ENCODE peak calls at places on chromosome 22, in four cellular contexts. Y, R, D and I are unnamed samples.

GRCh38 chr22:46454910-46455269 is 82.5 kb downstream of the CELSR1 start:
- DNase-seq in Y (no peak), D (peak), R (no peak), I (no peak)

GRCh38 chr22:19992921-19993355 is 23.7 kb downstream of the ARVCF start:
- DNase-seq in D (no peak), Y (no peak), R (no peak), I (no peak)

GRCh38 chr22:46078241-46079092 is 71.9 kb upstream of the PPARA start:
- DNase-seq in Y (no peak), D (peak), R (peak), I (no peak)

GRCh38 chr22:19429950-19430889 is 1.3 kb downstream of the HIRA start:
- DNase-seq in D (peak), R (no peak), Y (peak), I (peak)

GRCh38 chr22:11598492-11599440 is 3929.2 kb upstream of the OR11H1 start:
- DNase-seq in R (no peak), Y (no peak), D (no peak), I (no peak)

GRCh38 chr22:19631899-19632670 is 82.2 kb upstream of the SEPTIN5 start:
- DNase-seq in Y (no peak), D (peak), R (no peak), I (no peak)

GRCh38 chr22:48705917-48706605 is 1121.6 kb downstream of the BRD1 start:
- DNase-seq in R (peak), D (no peak), Y (no peak), I (no peak)

GRCh38 chr22:28198692-28199091 is 279.6 kb upstream of the PITPNB start:
- DNase-seq in D (no peak), R (no peak), Y (no peak), I (no peak)

GRCh38 chr22:21657361-21658118 is 8.3 kb upstream of the PPIL2 start:
- DNase-seq in R (no peak), D (peak), Y (peak), I (no peak)

GRCh38 chr22:32622004-32622761 is 147.6 kb downstream of the FBXO7 start:
- DNase-seq in Y (peak), D (no peak), R (no peak), I (no peak)

GRCh38 chr22:22703715-22704114 is 59.3 kb downstream of the GGTLC2 start:
- DNase-seq in D (peak), Y (no peak), R (no peak), I (no peak)

GRCh38 chr22:31972180-31972579 is 27.8 kb downstream of the YWHAH start:
- DNase-seq in Y (no peak), D (no peak), R (no peak), I (no peak)

GRCh38 chr22:39152511-39153219 is at the start of gene CBX7:
- DNase-seq in R (peak), Y (peak), D (peak), I (peak)

GRCh38 chr22:39153220-39153860 is 860 bp upstream of the CBX7 start:
- DNase-seq in D (no peak), R (no peak), Y (no peak), I (no peak)

GRCh38 chr22:39151329-39151975 is 1.0 kb downstream of the CBX7 start:
- DNase-seq in Y (no peak), D (no peak), R (no peak), I (no peak)

GRCh38 chr22:39150848-39151215 is 1.6 kb downstream of the CBX7 start:
- DNase-seq in R (no peak), D (no peak), Y (no peak), I (no peak)

DNA sequence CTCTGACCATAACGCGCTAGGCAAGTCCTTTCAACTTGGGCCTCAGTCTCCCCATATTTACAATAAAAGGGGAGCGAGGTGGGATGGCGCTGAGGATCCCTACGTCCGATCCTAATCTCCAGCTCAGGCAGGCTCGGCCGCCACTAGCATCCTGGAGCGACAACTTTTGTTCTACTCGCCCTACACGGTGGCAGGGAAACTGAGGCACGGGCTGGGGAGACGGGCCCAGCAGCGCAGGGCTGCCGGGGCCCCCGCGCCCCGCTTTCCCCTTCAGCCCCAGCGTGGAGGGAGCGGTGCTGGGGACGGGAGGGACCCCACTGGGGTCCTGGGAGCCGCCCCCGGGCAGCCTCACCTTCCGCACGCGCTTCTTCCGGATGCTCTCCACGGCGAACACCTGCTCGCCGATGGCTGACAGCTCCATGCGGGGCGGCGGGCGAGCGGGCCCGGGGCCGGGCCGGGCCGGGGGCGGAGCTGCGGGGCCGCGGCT is 413 bp downstream of the CBX7 start:
- DNase-seq in R (no peak), Y (no peak), D (no peak), I (no peak)
- H3K27ac ChIP-seq in R (peak), Y (peak), D (peak), I (peak)

GRCh38 chr22:41487037-41487963 is 18.4 kb downstream of the ACO2 start:
- DNase-seq in D (no peak), Y (no peak), R (no peak), I (no peak)
- H3K27ac ChIP-seq in D (no peak), Y (peak), R (peak), I (peak)

GRCh38 chr22:25119609-25120008 is 80.0 kb upstream of the CRYBB3 start:
- DNase-seq in Y (no peak), D (no peak), R (no peak), I (no peak)

GRCh38 chr22:25122136-25122764 is 77.4 kb upstream of the CRYBB3 start:
- DNase-seq in D (no peak), R (no peak), Y (no peak), I (no peak)

GRCh38 chr22:25120761-25121212 is 78.9 kb upstream of the CRYBB3 start:
- DNase-seq in D (peak), Y (peak), R (no peak), I (no peak)

GRCh38 chr22:25123677-25124076 is 76.0 kb upstream of the CRYBB3 start:
- DNase-seq in D (no peak), Y (no peak), R (no peak), I (no peak)

GRCh38 chr22:25120093-25120561 is 79.5 kb upstream of the CRYBB3 start:
- DNase-seq in Y (peak), R (no peak), D (peak), I (no peak)
- H3K27ac ChIP-seq in Y (peak), R (no peak), D (peak), I (no peak)

GRCh38 chr22:29587938-29588699 is 7.2 kb upstream of the NIPSNAP1 start:
- DNase-seq in D (peak), Y (no peak), R (no peak), I (no peak)

GRCh38 chr22:29596408-29596807 is 7.0 kb upstream of the NF2 start:
- DNase-seq in R (no peak), D (no peak), Y (no peak), I (no peak)

DNA sequence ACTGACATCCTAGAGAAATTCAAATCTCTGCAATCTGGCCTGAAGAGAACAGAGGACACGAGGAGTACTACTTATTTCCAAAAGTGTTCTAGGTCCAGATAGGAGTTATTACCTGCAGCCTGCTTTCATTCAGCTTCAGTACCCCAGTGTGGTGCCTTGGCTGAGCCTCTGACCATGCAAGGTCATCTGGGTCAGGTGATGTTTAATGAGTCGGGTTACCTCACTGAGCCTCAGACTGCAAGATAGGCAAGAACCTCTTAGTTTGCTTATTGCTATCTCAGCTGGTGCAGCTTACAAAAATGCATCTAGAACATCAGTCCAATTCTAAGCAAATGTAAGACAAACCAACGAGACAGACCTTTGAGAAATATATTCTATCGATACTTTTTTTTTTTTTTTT is 9.5 kb upstream of the NF2 start:
- DNase-seq in D (no peak), R (no peak), Y (no peak), I (no peak)
- H3K27ac ChIP-seq in D (no peak), R (no peak), Y (no peak), I (no peak)

GRCh38 chr22:44025171-44026065 is 1.3 kb downstream of the PARVB start:
- DNase-seq in R (no peak), D (no peak), Y (peak), I (no peak)
- H3K27ac ChIP-seq in R (no peak), D (peak), Y (peak), I (peak)

GRCh38 chr22:37312549-37313183 is 30.4 kb downstream of the CYTH4 start:
- DNase-seq in R (no peak), D (no peak), Y (no peak), I (no peak)

GRCh38 chr22:37310075-37310606 is 27.8 kb downstream of the CYTH4 start:
- DNase-seq in Y (no peak), D (no peak), R (no peak), I (no peak)

GRCh38 chr22:37310815-37311595 is 28.7 kb downstream of the CYTH4 start:
- DNase-seq in R (no peak), Y (no peak), D (no peak), I (no peak)

GRCh38 chr22:37313376-37314314 is 31.3 kb downstream of the CYTH4 start:
- DNase-seq in Y (no peak), R (no peak), D (no peak), I (no peak)

GRCh38 chr22:37311761-37312312 is 29.5 kb downstream of the CYTH4 start:
- DNase-seq in Y (no peak), R (no peak), D (no peak), I (no peak)
- H3K27ac ChIP-seq in Y (no peak), R (no peak), D (peak), I (no peak)

GRCh38 chr22:50401907-50402306 is 58.8 kb downstream of the PPP6R2 start:
- DNase-seq in Y (no peak), R (no peak), D (no peak), I (no peak)
- H3K27ac ChIP-seq in Y (no peak), R (no peak), D (no peak), I (no peak)